ENCODE peak calls at places on chromosomes 13 and 19, in seven cellular contexts. C is heart right ventricle, X is uterus, Q is SK-N-SH, O is WERI-Rb-1, K is breast epithelium, G is aorta. H is an unnamed sample.

GRCh38 chr13:32408999-32409313 is 19.0 kb downstream of the N4BP2L1 start:
- DNase-seq in G (no peak), K (no peak), Q (no peak), X (no peak), O (no peak), C (no peak), H (no peak)

GRCh38 chr19:55471266-55471665 is 5.2 kb upstream of the ZNF628 start:
- DNase-seq in K (no peak), O (no peak), G (no peak), Q (no peak), X (no peak), C (no peak), H (no peak)

GRCh38 chr19:52492201-52492960 is 35.1 kb upstream of the ZNF808 start:
- DNase-seq in G (peak; percentile 55), O (no peak), X (no peak), Q (peak; percentile 1), K (no peak), C (no peak), H (no peak)

GRCh38 chr13:64234255-64234654 is 2818.6 kb upstream of the PCDH20 start:
- DNase-seq in G (no peak), C (no peak), X (no peak), K (no peak), Q (no peak), O (no peak), H (no peak)

GRCh38 chr13:85536706-85537105 is 262.5 kb downstream of the SLITRK6 start:
- DNase-seq in K (no peak), G (no peak), C (no peak), X (no peak), Q (no peak), O (no peak), H (no peak)

GRCh38 chr13:31056650-31057275 is 104.9 kb downstream of the HSPH1 start:
- DNase-seq in C (no peak), K (no peak), O (peak; percentile 37), G (no peak), X (no peak), Q (peak; percentile 50), H (no peak)

GRCh38 chr19:4878491-4878968 is 11.1 kb upstream of the PLIN3 start:
- DNase-seq in X (no peak), K (no peak), O (no peak), Q (no peak), C (no peak), G (peak; percentile 53), H (no peak)

GRCh38 chr13:48818495-48818961 is 157.2 kb upstream of the FNDC3A start:
- DNase-seq in K (no peak), Q (no peak), O (no peak), G (no peak), C (no peak), X (no peak), H (no peak)

GRCh38 chr13:49625392-49626137 is 2.7 kb upstream of the ARL11 start:
- DNase-seq in K (no peak), C (peak; percentile 43), X (no peak), O (no peak), G (peak; percentile 72), Q (no peak), H (peak; percentile 31)

GRCh38 chr19:3065675-3066357 is 3.5 kb upstream of the TLE5 start:
- DNase-seq in G (no peak), O (peak; percentile 80), K (no peak), X (no peak), Q (peak; percentile 13), C (no peak), H (no peak)

GRCh38 chr19:54462072-54462712 is 1.4 kb downstream of the LENG9 start:
- DNase-seq in O (no peak), K (no peak), C (no peak), G (peak; percentile 53), Q (no peak), X (no peak), H (peak; percentile 71)

GRCh38 chr13:66665991-66666390 is 564.1 kb downstream of the PCDH9 start:
- DNase-seq in X (no peak), Q (peak; percentile 46), C (no peak), G (peak; percentile 46), K (no peak), O (no peak), H (no peak)

GRCh38 chr13:41842029-41842428 is 118.9 kb downstream of the VWA8 start:
- DNase-seq in C (no peak), O (no peak), X (peak; percentile 20), G (no peak), Q (no peak), K (no peak), H (no peak)

GRCh38 chr13:39767791-39768564 is 112.5 kb downstream of the COG6 start:
- DNase-seq in G (no peak), O (no peak), K (no peak), C (no peak), Q (no peak), X (no peak), H (no peak)

GRCh38 chr13:46296920-46297319 is 85.2 kb downstream of the LRRC63 start:
- DNase-seq in G (no peak), X (no peak), O (no peak), K (no peak), Q (no peak), C (no peak), H (no peak)

GRCh38 chr19:51219307-51219706 is 5.6 kb upstream of the CD33 start:
- DNase-seq in O (no peak), G (no peak), K (no peak), Q (no peak), X (no peak), C (no peak), H (no peak)

GRCh38 chr13:33817513-33817842 is 471 bp upstream of the RFC3 start:
- DNase-seq in X (no peak), Q (peak; percentile 10), K (no peak), G (no peak), C (no peak), O (no peak), H (no peak)

GRCh38 chr19:12965812-12966135 is 3.6 kb upstream of the DAND5 start:
- DNase-seq in Q (no peak), G (no peak), X (no peak), K (no peak), C (no peak), O (no peak), H (no peak)

GRCh38 chr19:41646589-41647204 is 19.8 kb upstream of the CEACAM4 start:
- DNase-seq in X (no peak), K (no peak), O (no peak), C (no peak), G (no peak), Q (peak; percentile 39), H (no peak)

GRCh38 chr19:55113570-55114039 is 3.8 kb downstream of the PPP1R12C start:
- DNase-seq in K (peak; percentile 76), Q (peak; percentile 70), X (peak; percentile 99), G (peak; percentile 89), O (peak; percentile 72), C (peak; percentile 98), H (peak; percentile 94)

GRCh38 chr13:49683489-49683888 is 7.8 kb downstream of the EBPL start:
- DNase-seq in G (no peak), X (no peak), O (no peak), K (no peak), Q (no peak), C (no peak), H (no peak)

GRCh38 chr19:14576363-14576762 is 4.5 kb upstream of the NDUFB7 start:
- DNase-seq in X (no peak), K (no peak), G (no peak), C (no peak), Q (no peak), O (no peak), H (no peak)

GRCh38 chr19:54517483-54517882 is 14.9 kb downstream of the LAIR2 start:
- DNase-seq in O (no peak), K (peak; percentile 63), C (peak; percentile 48), G (peak; percentile 58), X (no peak), Q (no peak), H (no peak)

GRCh38 chr13:79079351-79079839 is 326.7 kb downstream of the RBM26 start:
- DNase-seq in Q (no peak), X (no peak), K (no peak), C (no peak), G (no peak), O (no peak), H (no peak)
- H3K27ac ChIP-seq in Q (no peak overlapping the region), X (no peak overlapping the region), K (no peak overlapping the region), C (no peak overlapping the region), G (no peak overlapping the region), O (no peak overlapping the region), H (no peak overlapping the region)

DNA sequence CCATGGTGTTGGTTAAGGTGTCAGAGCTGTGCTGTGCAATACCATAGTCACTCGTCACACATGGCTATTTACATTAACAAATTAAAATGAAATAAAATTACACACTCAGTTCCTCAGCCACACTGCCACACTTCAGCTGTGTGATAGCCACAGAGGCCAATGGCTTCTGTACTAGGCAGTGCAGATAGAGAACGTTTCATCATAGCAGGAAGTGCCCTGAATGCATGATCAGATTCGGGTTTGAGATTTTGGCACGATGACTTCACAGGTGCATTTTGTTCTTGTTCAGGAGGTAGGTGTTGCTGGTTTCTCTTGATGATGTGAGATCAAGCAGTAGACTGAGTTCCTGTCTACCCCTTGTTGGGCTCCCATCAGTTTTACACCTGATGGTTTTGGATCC is 6.5 kb downstream of the ARMC6 start:
- DNase-seq in X (no peak), O (no peak), K (no peak), Q (no peak), G (no peak), C (no peak), H (no peak)
- H3K36me3 ChIP-seq in X (no peaks in the 10 kb centered on the region), O (peaks cover 47% of the 10 kb centered on the region), K (no peaks in the 10 kb centered on the region), Q (peaks cover 11% of the 10 kb centered on the region), G (no peaks in the 10 kb centered on the region), C (no peaks in the 10 kb centered on the region), H (peaks cover 11% of the 10 kb centered on the region)

GRCh38 chr19:16198363-16198636 is 589 bp downstream of the AP1M1 start:
- DNase-seq in C (no peak), X (no peak), K (no peak), Q (no peak), O (no peak), G (no peak), H (no peak)

GRCh38 chr19:16197188-16197621 is 506 bp upstream of the AP1M1 start:
- DNase-seq in Q (no peak), K (no peak), O (no peak), G (no peak), X (no peak), C (no peak), H (peak; percentile 53)

GRCh38 chr19:16199275-16199932 is 1.7 kb downstream of the AP1M1 start:
- DNase-seq in K (no peak), X (no peak), G (no peak), Q (no peak), O (no peak), C (no peak), H (no peak)

GRCh38 chr19:16200038-16200775 is 2.5 kb downstream of the AP1M1 start:
- DNase-seq in K (no peak), Q (no peak), X (no peak), C (no peak), O (no peak), G (no peak), H (peak; percentile 74)

GRCh38 chr19:16197622-16198362 is at the start of gene AP1M1:
- DNase-seq in O (peak; percentile 98), G (peak; percentile 99), K (peak; percentile 97), Q (peak; percentile 98), C (peak; percentile 97), X (peak; percentile 97), H (peak; percentile 99)
- H3K27ac ChIP-seq in O (peak within 1 kb of the TSS; percentile 58), G (no peak within 1 kb of the TSS), K (peak within 1 kb of the TSS; percentile 82), Q (peak within 1 kb of the TSS; percentile 90), C (peak within 1 kb of the TSS; percentile 87), X (peak within 1 kb of the TSS; percentile 91), H (peak within 1 kb of the TSS; percentile 88)

DNA sequence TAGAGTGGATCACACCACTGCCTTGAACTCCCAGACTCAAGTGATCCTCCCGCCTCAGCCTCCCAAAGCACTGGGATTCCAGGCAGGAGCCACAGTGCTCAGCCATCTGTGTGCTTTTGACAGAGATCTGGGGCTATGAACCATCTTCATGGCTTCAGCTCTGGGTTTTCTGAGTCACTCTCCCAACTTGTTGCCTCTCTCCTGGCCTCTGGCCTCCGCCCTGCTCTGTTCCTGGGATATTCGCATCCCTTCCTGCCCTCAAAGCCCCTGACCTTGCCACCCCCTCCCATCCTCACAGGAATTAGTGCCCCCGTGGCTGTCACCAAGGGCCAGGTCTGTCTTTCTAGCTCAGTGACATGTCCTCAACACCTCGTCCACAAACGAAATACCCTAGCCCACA is 5.7 kb upstream of the GMIP start:
- DNase-seq in X (peak; percentile 10), O (no peak), G (no peak), Q (no peak), C (no peak), K (no peak), H (no peak)
- H3K36me3 ChIP-seq in X (no peaks in the 10 kb centered on the region), O (peaks cover 84% of the 10 kb centered on the region), G (peaks cover 21% of the 10 kb centered on the region), Q (peaks cover 82% of the 10 kb centered on the region), C (peaks cover 12% of the 10 kb centered on the region), K (peaks cover 19% of the 10 kb centered on the region), H (peaks cover 79% of the 10 kb centered on the region)

H was measured in tibial artery.